ENCODE peak calls at places on chromosomes 5 and 9, in five cellular contexts. Y is brain microvascular endothelial cell, B is A673, T is H1, V is HFFc6. K is an unnamed sample.

GRCh38 chr9:78298046-78298511 is 1.2 kb downstream of the PSAT1 start:
- DNase-seq in Y (no peak), B (peak; percentile 46), T (no peak), V (no peak), K (no peak)

GRCh38 chr5:106415541-106415940 is 1255.2 kb downstream of the EFNA5 start:
- DNase-seq in Y (peak; percentile 93), B (no peak), T (no peak), V (no peak), K (no peak)

GRCh38 chr5:10427978-10428377 is 13.7 kb upstream of the ROPN1L start:
- DNase-seq in Y (no peak), B (no peak), T (no peak), V (no peak), K (no peak)

GRCh38 chr5:173240091-173241050 is 5.4 kb upstream of the NKX2-5 start:
- DNase-seq in Y (no peak), B (no peak), T (no peak), V (no peak), K (no peak)

GRCh38 chr5:118088448-118088847 is 899.9 kb downstream of the DTWD2 start:
- DNase-seq in Y (no peak), B (no peak), T (no peak), V (no peak), K (no peak)

GRCh38 chr9:115167175-115167574 is 49.2 kb upstream of the TNC start:
- DNase-seq in Y (peak; percentile 69), B (peak; percentile 44), T (no peak), V (peak; percentile 78), K (no peak)

GRCh38 chr5:27612161-27612560 is 573.8 kb upstream of the CDH9 start:
- DNase-seq in Y (no peak), B (no peak), T (no peak), V (no peak), K (no peak)

GRCh38 chr9:112750111-112750766 is at the start of gene SNX30:
- DNase-seq in Y (peak; percentile 82), B (peak; percentile 92), T (peak; percentile 17), V (peak; percentile 78), K (peak; percentile 92)

GRCh38 chr5:534743-535671 is 10.8 kb upstream of the SLC9A3 start:
- DNase-seq in Y (no peak), B (no peak), T (no peak), V (no peak), K (peak; percentile 90)

GRCh38 chr5:170740586-170741205 is 42.8 kb upstream of the GABRP start:
- DNase-seq in Y (no peak), B (no peak), T (no peak), V (no peak), K (no peak)

GRCh38 chr9:110802416-110803035 is 133.9 kb downstream of the MUSK start:
- DNase-seq in Y (no peak), B (no peak), T (no peak), V (peak; percentile 13), K (no peak)

GRCh38 chr9:113578279-113578865 is 114.8 kb downstream of the RGS3 start:
- DNase-seq in Y (no peak), B (no peak), T (no peak), V (no peak), K (peak; percentile 50)

GRCh38 chr5:164746723-164747122 is 1241.3 kb downstream of the MAT2B start:
- DNase-seq in Y (no peak), B (no peak), T (no peak), V (no peak), K (no peak)

GRCh38 chr5:17916451-17916850 is 282.2 kb downstream of the TAF11L14 start:
- DNase-seq in Y (no peak), B (no peak), T (no peak), V (no peak), K (no peak)

GRCh38 chr5:88689662-88690351 is 193.2 kb downstream of the MEF2C start:
- DNase-seq in Y (no peak), B (no peak), T (no peak), V (no peak), K (no peak)

GRCh38 chr5:78009937-78010527 is 233.9 kb upstream of the TBCA start:
- DNase-seq in Y (peak; percentile 43), B (no peak), T (no peak), V (peak; percentile 87), K (no peak)

GRCh38 chr5:45795458-45795857 is 99.3 kb upstream of the HCN1 start:
- DNase-seq in Y (no peak), B (no peak), T (no peak), V (no peak), K (no peak)

GRCh38 chr5:128541385-128541784 is 3.3 kb upstream of the FBN2 start:
- DNase-seq in Y (no peak), B (no peak), T (no peak), V (no peak), K (no peak)

GRCh38 chr5:181100121-181101015 is 30.6 kb downstream of the OR2V1 start:
- DNase-seq in Y (no peak), B (no peak), T (no peak), V (no peak), K (no peak)

GRCh38 chr5:67156976-67157583 is 39.5 kb downstream of the CD180 start:
- DNase-seq in Y (peak; percentile 4), B (peak; percentile 56), T (no peak), V (peak; percentile 6), K (no peak)

GRCh38 chr5:135135530-135136201 is 101.6 kb upstream of the PITX1 start:
- DNase-seq in Y (peak; percentile 14), B (no peak), T (no peak), V (no peak), K (no peak)

GRCh38 chr9:28301281-28301680 is 728.0 kb upstream of the C9orf72 start:
- DNase-seq in Y (no peak), B (no peak), T (no peak), V (no peak), K (no peak)

GRCh38 chr9:80650964-80651555 is 1038.3 kb downstream of the TLE1 start:
- DNase-seq in Y (peak; percentile 87), B (no peak), T (no peak), V (no peak), K (no peak)

GRCh38 chr5:150809363-150809762 is 30.8 kb downstream of the SMIM3 start:
- DNase-seq in Y (no peak), B (no peak), T (no peak), V (no peak), K (no peak)

GRCh38 chr9:132857031-132857430 is 21.1 kb downstream of the AK8 start:
- DNase-seq in Y (peak; percentile 5), B (no peak), T (no peak), V (peak; percentile 24), K (no peak)

GRCh38 chr9:120435066-120435465 is 144.9 kb downstream of the CDK5RAP2 start:
- DNase-seq in Y (no peak), B (no peak), T (no peak), V (peak; percentile 18), K (no peak)

GRCh38 chr5:82151217-82151616 is 126.9 kb downstream of the RPS23 start:
- DNase-seq in Y (no peak), B (no peak), T (no peak), V (no peak), K (no peak)

GRCh38 chr9:117461386-117461785 is 46.5 kb upstream of the ASTN2 start:
- DNase-seq in Y (no peak), B (no peak), T (no peak), V (no peak), K (no peak)

GRCh38 chr5:32630867-32631491 is 45.6 kb downstream of the SUB1 start:
- DNase-seq in Y (no peak), B (no peak), T (no peak), V (no peak), K (no peak)

GRCh38 chr9:105187781-105188180 is 56.7 kb upstream of the SLC44A1 start:
- DNase-seq in Y (peak; percentile 67), B (no peak), T (no peak), V (peak; percentile 62), K (no peak)

GRCh38 chr5:161676109-161676508 is 9.4 kb upstream of the GABRA6 start:
- DNase-seq in Y (no peak), B (peak; percentile 13), T (no peak), V (no peak), K (no peak)

GRCh38 chr5:35857606-35858205 is 1.0 kb downstream of the IL7R start:
- DNase-seq in Y (no peak), B (peak; percentile 89), T (no peak), V (peak; percentile 86), K (no peak)

GRCh38 chr9:2597483-2597882 is 24.1 kb upstream of the VLDLR start:
- DNase-seq in Y (no peak), B (no peak), T (no peak), V (no peak), K (no peak)
- TF ChIP-seq CTCF in Y (peak; percentile 8), B (no peak), T (no peak), V (peak; percentile 16), K (peak; percentile 51)

GRCh38 chr5:64655596-64655995 is 34.7 kb upstream of the SHISAL2B start:
- DNase-seq in Y (no peak), B (no peak), T (no peak), V (no peak), K (no peak)
- TF ChIP-seq CTCF in Y (no peak), B (no peak), T (no peak), V (no peak), K (no peak)

GRCh38 chr9:92507005-92507404 is 24.7 kb upstream of the ASPN start:
- DNase-seq in Y (no peak), B (no peak), T (no peak), V (no peak), K (no peak)
- TF ChIP-seq CTCF in Y (no peak), B (no peak), T (no peak), V (peak; percentile 10), K (peak; percentile 42)

DNA sequence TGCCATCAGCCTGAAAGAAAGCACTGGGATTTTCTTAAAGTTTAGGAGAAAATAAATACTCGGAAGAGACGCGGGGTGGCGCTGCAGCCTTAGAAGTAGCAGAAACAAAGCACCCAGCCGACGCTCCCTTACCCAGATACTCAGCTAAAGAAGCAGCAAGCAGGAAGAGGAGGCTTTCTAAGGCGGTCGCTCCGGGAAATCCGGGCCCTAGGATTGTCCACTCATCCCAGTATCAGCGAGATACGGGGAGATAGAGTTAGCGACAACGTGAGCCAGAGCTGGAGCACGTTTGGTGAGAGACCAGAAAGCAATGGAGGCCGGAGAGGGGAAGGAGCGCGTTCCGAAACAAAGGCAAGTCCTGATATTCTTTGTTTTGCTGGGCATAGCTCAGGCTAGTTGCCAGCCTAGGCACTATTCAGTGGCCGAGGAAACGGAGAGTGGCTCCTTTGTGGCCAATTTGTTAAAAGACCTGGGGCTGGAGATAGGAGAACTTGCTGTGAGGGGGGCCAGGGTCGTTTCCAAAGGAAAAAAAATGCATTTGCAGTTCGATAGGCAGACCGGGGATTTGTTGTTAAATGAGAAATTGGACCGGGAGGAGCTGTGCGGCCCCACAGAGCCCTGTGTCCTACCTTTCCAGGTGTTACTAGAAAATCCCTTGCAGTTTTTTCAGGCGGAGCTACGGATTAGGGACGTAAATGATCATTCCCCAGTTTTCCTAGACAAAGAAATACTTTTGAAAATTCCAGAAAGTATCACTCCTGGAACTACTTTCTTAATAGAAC is at the start of gene PCDHB2:
- DNase-seq in Y (no peak), B (peak; percentile 94), T (peak; percentile 75), V (peak; percentile 69), K (no peak)
- TF ChIP-seq CTCF in Y (peak; percentile 5), B (peak; percentile 87), T (peak; percentile 85), V (peak; percentile 85), K (peak; percentile 94)